ENCODE peak calls at places on chromosomes 4 and X, in five cellular contexts. One of them, this sample, is unnamed.
A peak's percentile ranks its signal among the peaks of the same experiment; 100 is the strongest.

GRCh38 chrX:151996329-151996728 is 21.9 kb upstream of the GABRE start:
- DNase-seq in HCT116: no peak
- DNase-seq in upper lobe of left lung: no peak
- DNase-seq in spleen: no peak
- DNase-seq in sigmoid colon: no peak
- DNase-seq in this sample: no peak

GRCh38 chr4:76950846-76951321 is 1.3 kb downstream of the SEPTIN11 start:
- DNase-seq in HCT116: no peak
- DNase-seq in upper lobe of left lung: no peak
- DNase-seq in spleen: no peak
- DNase-seq in sigmoid colon: no peak
- DNase-seq in this sample: peak; percentile 73

GRCh38 chr4:54165438-54165837 is 63.7 kb upstream of the PDGFRA start:
- DNase-seq in HCT116: peak; percentile 36
- DNase-seq in upper lobe of left lung: no peak
- DNase-seq in spleen: no peak
- DNase-seq in sigmoid colon: no peak
- DNase-seq in this sample: no peak

GRCh38 chrX:16827225-16827624 is 41.0 kb downstream of the TXLNG start:
- DNase-seq in HCT116: no peak
- DNase-seq in upper lobe of left lung: no peak
- DNase-seq in spleen: no peak
- DNase-seq in sigmoid colon: no peak
- DNase-seq in this sample: no peak

GRCh38 chrX:24148535-24149345 is 789 bp upstream of the ZFX start:
- DNase-seq in HCT116: no peak
- DNase-seq in upper lobe of left lung: no peak
- DNase-seq in spleen: no peak
- DNase-seq in sigmoid colon: peak; percentile 70
- DNase-seq in this sample: no peak

GRCh38 chrX:129771266-129771995 is 8.3 kb upstream of the SASH3 start:
- DNase-seq in HCT116: no peak
- DNase-seq in upper lobe of left lung: no peak
- DNase-seq in spleen: peak; percentile 75
- DNase-seq in sigmoid colon: no peak
- DNase-seq in this sample: no peak

GRCh38 chr4:78477276-78477675 is 74.3 kb upstream of the ANXA3 start:
- DNase-seq in HCT116: no peak
- DNase-seq in upper lobe of left lung: no peak
- DNase-seq in spleen: no peak
- DNase-seq in sigmoid colon: no peak
- DNase-seq in this sample: no peak

GRCh38 chr4:121454251-121454979 is 73.6 kb upstream of the QRFPR start:
- DNase-seq in HCT116: no peak
- DNase-seq in upper lobe of left lung: no peak
- DNase-seq in spleen: no peak
- DNase-seq in sigmoid colon: no peak
- DNase-seq in this sample: peak; percentile 37

DNA sequence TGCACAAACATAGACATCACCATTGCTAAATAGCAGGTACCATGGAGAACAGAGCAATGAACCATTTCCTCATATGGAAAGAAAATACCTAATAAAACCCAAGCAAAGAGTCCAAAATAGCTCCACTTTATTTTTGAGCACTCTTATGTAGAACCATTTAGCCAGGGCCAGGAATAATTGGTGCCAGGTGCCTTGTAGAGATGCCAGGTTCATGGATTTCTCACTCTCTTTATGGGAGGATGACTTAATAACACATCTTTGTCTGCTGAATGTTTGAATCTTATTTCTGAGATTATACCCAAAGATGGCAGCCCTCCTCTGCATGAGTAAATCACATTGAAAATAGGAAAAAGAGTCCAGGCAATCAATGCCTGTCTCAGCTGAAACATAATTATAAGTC is 212.3 kb upstream of the SFRP2 start:
- DNase-seq in HCT116: no peak
- DNase-seq in upper lobe of left lung: no peak
- DNase-seq in spleen: no peak
- DNase-seq in sigmoid colon: no peak
- DNase-seq in this sample: no peak
- TF ChIP-seq POLR2AphosphoS5 in HCT116: no peak
- TF ChIP-seq POLR2AphosphoS5 in upper lobe of left lung: no peak
- TF ChIP-seq POLR2AphosphoS5 in spleen: no peak
- TF ChIP-seq POLR2AphosphoS5 in sigmoid colon: no peak
- TF ChIP-seq POLR2AphosphoS5 in this sample: no peak

GRCh38 chr4:42488554-42488953 is 91.3 kb downstream of the SHISA3 start:
- DNase-seq in HCT116: no peak
- DNase-seq in upper lobe of left lung: no peak
- DNase-seq in spleen: no peak
- DNase-seq in sigmoid colon: no peak
- DNase-seq in this sample: peak; percentile 59
- H3K4me1 ChIP-seq in HCT116: no peaks in the 10 kb centered on the region
- H3K4me1 ChIP-seq in upper lobe of left lung: no peaks in the 10 kb centered on the region
- H3K4me1 ChIP-seq in spleen: no peaks in the 10 kb centered on the region
- H3K4me1 ChIP-seq in sigmoid colon: peaks cover 4% of the 10 kb centered on the region
- H3K4me1 ChIP-seq in this sample: peaks cover 74% of the 10 kb centered on the region

GRCh38 chrX:108270280-108270679 is 167.9 kb downstream of the COL4A6 start:
- DNase-seq in HCT116: no peak
- DNase-seq in upper lobe of left lung: no peak
- DNase-seq in spleen: no peak
- DNase-seq in sigmoid colon: no peak
- DNase-seq in this sample: no peak

GRCh38 chrX:108270739-108271396 is 167.4 kb downstream of the COL4A6 start:
- DNase-seq in HCT116: no peak
- DNase-seq in upper lobe of left lung: no peak
- DNase-seq in spleen: no peak
- DNase-seq in sigmoid colon: peak; percentile 64
- DNase-seq in this sample: no peak

GRCh38 chrX:108271397-108271787 is 166.8 kb downstream of the COL4A6 start:
- DNase-seq in HCT116: no peak
- DNase-seq in upper lobe of left lung: no peak
- DNase-seq in spleen: no peak
- DNase-seq in sigmoid colon: no peak
- DNase-seq in this sample: no peak

GRCh38 chrX:108275732-108276131 is 162.5 kb downstream of the COL4A6 start:
- DNase-seq in HCT116: no peak
- DNase-seq in upper lobe of left lung: no peak
- DNase-seq in spleen: no peak
- DNase-seq in sigmoid colon: no peak
- DNase-seq in this sample: no peak
- TF ChIP-seq POLR2AphosphoS5 in HCT116: no peak
- TF ChIP-seq POLR2AphosphoS5 in upper lobe of left lung: no peak
- TF ChIP-seq POLR2AphosphoS5 in spleen: no peak
- TF ChIP-seq POLR2AphosphoS5 in sigmoid colon: peak; percentile 74
- TF ChIP-seq POLR2AphosphoS5 in this sample: no peak

DNA sequence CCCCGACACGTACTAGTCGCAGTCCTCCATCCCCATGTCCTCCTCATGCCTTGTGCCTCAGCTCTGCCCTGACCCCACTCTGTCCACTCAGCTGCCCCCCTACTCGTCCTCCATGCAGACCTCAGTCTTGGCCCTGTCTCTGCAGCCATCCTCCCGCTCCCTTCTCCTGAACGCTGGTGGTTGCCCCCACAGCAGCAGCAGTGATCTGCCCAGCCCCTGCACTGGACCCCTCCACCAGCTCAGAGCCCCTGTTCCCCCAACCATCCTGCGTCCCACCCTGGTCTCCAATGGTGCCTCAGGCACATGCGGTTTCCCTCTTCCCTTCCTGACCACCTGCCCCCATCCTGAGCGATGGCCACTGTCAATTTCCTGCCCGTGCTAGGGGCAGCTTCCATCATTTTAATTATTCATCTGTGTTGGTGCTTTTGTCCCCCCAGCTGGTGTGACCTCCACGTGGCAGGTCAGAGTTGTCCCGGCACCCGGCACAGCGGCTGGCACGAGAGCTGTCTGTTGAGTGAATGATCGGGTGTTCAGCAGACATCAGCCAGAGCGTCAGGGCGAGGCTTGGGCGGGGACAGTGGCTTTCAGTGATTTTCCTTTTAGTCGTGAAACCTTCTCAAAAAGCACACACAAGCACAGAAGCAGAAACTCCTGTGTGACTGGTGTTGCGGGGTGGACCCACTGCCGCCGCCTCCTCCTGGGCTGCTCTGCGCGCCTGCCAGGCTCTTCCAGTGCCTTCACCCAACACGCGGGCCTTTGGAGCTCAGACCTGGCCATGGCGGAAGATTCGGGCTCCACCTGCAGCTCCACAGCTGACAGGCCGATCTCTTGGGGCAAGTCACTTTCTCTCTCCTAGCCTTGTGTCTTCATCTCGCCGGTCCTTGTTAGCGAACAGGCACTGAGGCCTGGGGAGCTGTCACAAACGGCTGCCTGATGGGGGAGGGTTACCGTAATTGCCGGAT is 51.6 kb upstream of the HGFAC start:
- DNase-seq in HCT116: no peak
- DNase-seq in upper lobe of left lung: peak; percentile 75
- DNase-seq in spleen: no peak
- DNase-seq in sigmoid colon: peak; percentile 58
- DNase-seq in this sample: no peak
- H3K4me1 ChIP-seq in HCT116: no peaks in the 10 kb centered on the region
- H3K4me1 ChIP-seq in upper lobe of left lung: peaks cover 26% of the 10 kb centered on the region
- H3K4me1 ChIP-seq in spleen: peaks cover 38% of the 10 kb centered on the region
- H3K4me1 ChIP-seq in sigmoid colon: peaks cover 28% of the 10 kb centered on the region
- H3K4me1 ChIP-seq in this sample: peaks cover 40% of the 10 kb centered on the region

GRCh38 chr4:137116144-137116543 is 416.1 kb downstream of the PCDH18 start:
- DNase-seq in HCT116: no peak
- DNase-seq in upper lobe of left lung: no peak
- DNase-seq in spleen: no peak
- DNase-seq in sigmoid colon: no peak
- DNase-seq in this sample: no peak
- TF ChIP-seq POLR2AphosphoS5 in HCT116: no peak
- TF ChIP-seq POLR2AphosphoS5 in upper lobe of left lung: no peak
- TF ChIP-seq POLR2AphosphoS5 in spleen: no peak
- TF ChIP-seq POLR2AphosphoS5 in sigmoid colon: no peak
- TF ChIP-seq POLR2AphosphoS5 in this sample: no peak

DNA sequence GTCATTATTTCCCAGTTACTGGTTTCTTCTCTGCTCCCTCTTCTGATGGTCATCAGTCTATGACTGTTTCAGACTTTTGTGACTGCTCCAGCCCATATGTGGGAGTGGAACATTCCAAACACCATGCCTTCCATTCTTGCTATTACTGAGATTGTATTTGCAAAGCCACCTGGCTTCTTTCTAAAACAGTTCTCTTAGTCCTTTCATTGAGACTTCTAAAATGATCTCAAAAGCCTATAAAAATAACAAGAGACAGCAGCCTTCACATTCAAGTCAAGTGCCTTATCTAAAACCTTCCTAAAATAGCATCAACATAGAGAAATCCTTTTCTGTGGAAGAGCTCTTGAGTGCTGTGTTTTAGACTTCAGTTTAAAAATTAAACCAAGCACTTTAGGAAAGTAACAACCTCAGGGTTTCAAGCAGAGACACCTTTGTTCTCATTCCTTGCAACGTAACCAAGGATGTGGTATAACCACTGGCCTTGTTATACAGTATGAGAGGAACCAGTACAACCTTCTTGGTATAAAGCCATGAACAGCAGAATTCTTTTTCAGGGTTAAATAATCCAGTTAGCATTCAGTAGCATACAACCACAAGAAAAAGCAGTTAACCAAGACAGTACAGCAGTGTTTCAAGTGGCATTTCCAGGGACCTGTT is 97.1 kb downstream of the NFKB1 start:
- DNase-seq in HCT116: no peak
- DNase-seq in upper lobe of left lung: no peak
- DNase-seq in spleen: no peak
- DNase-seq in sigmoid colon: no peak
- DNase-seq in this sample: no peak
- H3K4me1 ChIP-seq in HCT116: no peaks in the 10 kb centered on the region
- H3K4me1 ChIP-seq in upper lobe of left lung: peaks cover 4% of the 10 kb centered on the region
- H3K4me1 ChIP-seq in spleen: no peaks in the 10 kb centered on the region
- H3K4me1 ChIP-seq in sigmoid colon: peaks cover 16% of the 10 kb centered on the region
- H3K4me1 ChIP-seq in this sample: no peaks in the 10 kb centered on the region

GRCh38 chr4:15344041-15344440 is 83.8 kb upstream of the C1QTNF7 start:
- DNase-seq in HCT116: no peak
- DNase-seq in upper lobe of left lung: no peak
- DNase-seq in spleen: no peak
- DNase-seq in sigmoid colon: no peak
- DNase-seq in this sample: no peak
- TF ChIP-seq POLR2AphosphoS5 in HCT116: no peak
- TF ChIP-seq POLR2AphosphoS5 in upper lobe of left lung: no peak
- TF ChIP-seq POLR2AphosphoS5 in spleen: no peak
- TF ChIP-seq POLR2AphosphoS5 in sigmoid colon: no peak
- TF ChIP-seq POLR2AphosphoS5 in this sample: no peak

GRCh38 chr4:102554482-102554881 is 53.3 kb downstream of the NFKB1 start:
- DNase-seq in HCT116: no peak
- DNase-seq in upper lobe of left lung: no peak
- DNase-seq in spleen: no peak
- DNase-seq in sigmoid colon: peak; percentile 72
- DNase-seq in this sample: no peak

GRCh38 chr4:102560115-102560514 is 59.0 kb downstream of the NFKB1 start:
- DNase-seq in HCT116: no peak
- DNase-seq in upper lobe of left lung: no peak
- DNase-seq in spleen: no peak
- DNase-seq in sigmoid colon: no peak
- DNase-seq in this sample: no peak

GRCh38 chr4:102554988-102555387 is 53.8 kb downstream of the NFKB1 start:
- DNase-seq in HCT116: no peak
- DNase-seq in upper lobe of left lung: no peak
- DNase-seq in spleen: no peak
- DNase-seq in sigmoid colon: no peak
- DNase-seq in this sample: no peak

GRCh38 chr4:102560743-102561341 is 59.7 kb downstream of the NFKB1 start:
- DNase-seq in HCT116: no peak
- DNase-seq in upper lobe of left lung: no peak
- DNase-seq in spleen: no peak
- DNase-seq in sigmoid colon: no peak
- DNase-seq in this sample: no peak

GRCh38 chr4:102557636-102558035 is 56.5 kb downstream of the NFKB1 start:
- DNase-seq in HCT116: no peak
- DNase-seq in upper lobe of left lung: no peak
- DNase-seq in spleen: no peak
- DNase-seq in sigmoid colon: no peak
- DNase-seq in this sample: no peak
- H3K4me1 ChIP-seq in HCT116: no peaks in the 10 kb centered on the region
- H3K4me1 ChIP-seq in upper lobe of left lung: peaks cover 11% of the 10 kb centered on the region
- H3K4me1 ChIP-seq in spleen: peaks cover 46% of the 10 kb centered on the region
- H3K4me1 ChIP-seq in sigmoid colon: peaks cover 37% of the 10 kb centered on the region
- H3K4me1 ChIP-seq in this sample: no peaks in the 10 kb centered on the region

This sample was measured in GM23338.